ENCODE peak calls at places on chromosomes 13 and 19, in seven cellular contexts. C, B, K, W, M, Y and Q are unnamed samples.

GRCh38 chr13:67156718-67157049 is 73.5 kb downstream of the PCDH9 start:
- DNase-seq in C (no peak), B (no peak), K (no peak), W (no peak), M (no peak), Y (no peak), Q (no peak)

GRCh38 chr19:30175987-30176386 is 196.2 kb upstream of the ZNF536 start:
- DNase-seq in C (no peak), B (no peak), K (no peak), W (no peak), M (no peak), Y (no peak), Q (no peak)

GRCh38 chr13:51814825-51815650 is 11.1 kb upstream of the DHRS12 start:
- DNase-seq in C (peak), B (peak), K (peak), W (peak), M (peak), Y (no peak), Q (peak)

GRCh38 chr13:25044071-25044470 is 51.9 kb upstream of the PABPC3 start:
- DNase-seq in C (no peak), B (no peak), K (no peak), W (no peak), M (no peak), Y (no peak), Q (no peak)

GRCh38 chr19:54415208-54415900 is at the start of gene TTYH1:
- DNase-seq in C (no peak), B (peak), K (peak), W (no peak), M (peak), Y (no peak), Q (peak)

GRCh38 chr19:48896191-48896720 is 2.3 kb downstream of the TULP2 start:
- DNase-seq in C (no peak), B (no peak), K (peak), W (peak), M (no peak), Y (peak), Q (no peak)

GRCh38 chr19:9806781-9807180 is 12.1 kb downstream of the FBXL12 start:
- DNase-seq in C (no peak), B (no peak), K (no peak), W (no peak), M (no peak), Y (no peak), Q (no peak)

GRCh38 chr13:70366720-70367119 is 258.5 kb upstream of the KLHL1 start:
- DNase-seq in C (no peak), B (no peak), K (no peak), W (no peak), M (no peak), Y (no peak), Q (no peak)

GRCh38 chr13:97333983-97334382 is 100.0 kb upstream of the RAP2A start:
- DNase-seq in C (no peak), B (no peak), K (no peak), W (no peak), M (no peak), Y (no peak), Q (no peak)

GRCh38 chr13:19822673-19823072 is 39.9 kb upstream of the PSPC1 start:
- DNase-seq in C (no peak), B (no peak), K (no peak), W (no peak), M (no peak), Y (no peak), Q (no peak)

GRCh38 chr13:67146523-67147130 is 83.5 kb downstream of the PCDH9 start:
- DNase-seq in C (no peak), B (no peak), K (no peak), W (no peak), M (no peak), Y (no peak), Q (no peak)

GRCh38 chr13:106161186-106161585 is 374.3 kb downstream of the EFNB2 start:
- DNase-seq in C (no peak), B (no peak), K (no peak), W (no peak), M (no peak), Y (no peak), Q (no peak)

GRCh38 chr19:13396256-13397080 is 109.8 kb downstream of the CACNA1A start:
- DNase-seq in C (no peak), B (peak), K (no peak), W (no peak), M (peak), Y (no peak), Q (no peak)

GRCh38 chr13:112601351-112601750 is 13.4 kb upstream of the TUBGCP3 start:
- DNase-seq in C (no peak), B (no peak), K (no peak), W (no peak), M (no peak), Y (no peak), Q (no peak)

GRCh38 chr13:20160346-20161274 is at the start of gene GJA3:
- DNase-seq in C (no peak), B (no peak), K (peak), W (no peak), M (peak), Y (no peak), Q (no peak)

GRCh38 chr19:6761053-6761676 is 6.1 kb downstream of the SH2D3A start:
- DNase-seq in C (no peak), B (no peak), K (no peak), W (no peak), M (no peak), Y (no peak), Q (no peak)

GRCh38 chr13:44440046-44440608 is 66.5 kb downstream of the SERP2 start:
- DNase-seq in C (no peak), B (no peak), K (no peak), W (no peak), M (no peak), Y (no peak), Q (no peak)

GRCh38 chr13:77040076-77040475 is 13.1 kb upstream of the FBXL3 start:
- DNase-seq in C (no peak), B (no peak), K (no peak), W (no peak), M (no peak), Y (no peak), Q (no peak)

GRCh38 chr13:85019121-85019520 is 780.1 kb downstream of the SLITRK6 start:
- DNase-seq in C (no peak), B (no peak), K (no peak), W (no peak), M (no peak), Y (no peak), Q (no peak)

GRCh38 chr13:64723735-64724134 is 2506.4 kb downstream of the PCDH9 start:
- DNase-seq in C (no peak), B (no peak), K (no peak), W (no peak), M (no peak), Y (no peak), Q (no peak)

GRCh38 chr13:95530178-95530577 is 22.3 kb upstream of the CLDN10 start:
- DNase-seq in C (no peak), B (no peak), K (no peak), W (no peak), M (no peak), Y (no peak), Q (no peak)

DNA sequence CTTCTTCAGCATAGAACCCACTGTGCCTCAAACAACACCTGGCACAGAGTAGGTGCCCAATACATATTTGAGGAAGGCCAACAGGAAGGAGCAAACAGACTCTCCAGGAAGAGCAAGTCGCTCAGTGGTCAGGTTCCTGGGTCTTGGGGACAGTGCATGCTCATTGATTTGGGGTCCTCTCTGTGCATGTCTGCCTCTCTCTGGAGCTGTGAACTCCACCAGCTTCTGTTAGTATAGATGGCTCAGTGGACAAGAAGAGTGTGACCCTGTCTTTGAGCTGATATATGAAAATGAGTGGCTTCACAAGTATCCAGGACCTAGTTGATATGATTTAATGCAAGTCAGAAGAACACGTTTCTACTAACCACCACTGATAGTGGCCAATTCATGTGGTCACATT is 98.7 kb downstream of the KCTD15 start:
- DNase-seq in C (no peak), B (no peak), K (no peak), W (no peak), M (no peak), Y (no peak), Q (no peak)
- TF ChIP-seq CTCF in C (no peak), B (no peak), K (no peak), W (no peak), M (no peak), Y (no peak), Q (no peak)

GRCh38 chr13:53405616-53406015 is 377.0 kb downstream of the OLFM4 start:
- DNase-seq in C (no peak), B (peak), K (no peak), W (no peak), M (no peak), Y (no peak), Q (no peak)
- TF ChIP-seq CTCF in C (no peak), B (peak), K (no peak), W (no peak), M (no peak), Y (no peak), Q (peak)

GRCh38 chr19:46021531-46022041 is 1.3 kb downstream of the PGLYRP1 start:
- DNase-seq in C (peak), B (no peak), K (no peak), W (no peak), M (no peak), Y (no peak), Q (no peak)
- TF ChIP-seq CTCF in C (no peak), B (no peak), K (no peak), W (no peak), M (no peak), Y (no peak), Q (no peak)

GRCh38 chr13:23714672-23715071 is 144.5 kb downstream of the TNFRSF19 start:
- DNase-seq in C (no peak), B (no peak), K (no peak), W (no peak), M (no peak), Y (no peak), Q (no peak)

GRCh38 chr13:23715092-23715761 is 145.0 kb downstream of the TNFRSF19 start:
- DNase-seq in C (no peak), B (no peak), K (no peak), W (no peak), M (no peak), Y (no peak), Q (no peak)

GRCh38 chr13:23711355-23711754 is 141.1 kb downstream of the TNFRSF19 start:
- DNase-seq in C (no peak), B (no peak), K (no peak), W (no peak), M (no peak), Y (no peak), Q (no peak)

GRCh38 chr13:23718916-23719470 is 148.8 kb downstream of the TNFRSF19 start:
- DNase-seq in C (no peak), B (no peak), K (no peak), W (no peak), M (no peak), Y (no peak), Q (no peak)

GRCh38 chr13:23715762-23716235 is 145.6 kb downstream of the TNFRSF19 start:
- DNase-seq in C (peak), B (no peak), K (peak), W (no peak), M (peak), Y (peak), Q (no peak)
- TF ChIP-seq CTCF in C (no peak), B (peak), K (peak), W (no peak), M (no peak), Y (peak), Q (peak)

GRCh38 chr13:28138012-28138755 is at the start of gene PAN3:
- DNase-seq in C (peak), B (peak), K (peak), W (peak), M (peak), Y (peak), Q (peak)
- TF ChIP-seq CTCF in C (no peak), B (peak), K (peak), W (no peak), M (no peak), Y (peak), Q (no peak)

GRCh38 chr13:108728370-108728769 is 99.0 kb downstream of the MYO16 start:
- DNase-seq in C (no peak), B (no peak), K (no peak), W (no peak), M (peak), Y (no peak), Q (no peak)
- TF ChIP-seq CTCF in C (no peak), B (peak), K (no peak), W (no peak), M (no peak), Y (no peak), Q (no peak)

DNA sequence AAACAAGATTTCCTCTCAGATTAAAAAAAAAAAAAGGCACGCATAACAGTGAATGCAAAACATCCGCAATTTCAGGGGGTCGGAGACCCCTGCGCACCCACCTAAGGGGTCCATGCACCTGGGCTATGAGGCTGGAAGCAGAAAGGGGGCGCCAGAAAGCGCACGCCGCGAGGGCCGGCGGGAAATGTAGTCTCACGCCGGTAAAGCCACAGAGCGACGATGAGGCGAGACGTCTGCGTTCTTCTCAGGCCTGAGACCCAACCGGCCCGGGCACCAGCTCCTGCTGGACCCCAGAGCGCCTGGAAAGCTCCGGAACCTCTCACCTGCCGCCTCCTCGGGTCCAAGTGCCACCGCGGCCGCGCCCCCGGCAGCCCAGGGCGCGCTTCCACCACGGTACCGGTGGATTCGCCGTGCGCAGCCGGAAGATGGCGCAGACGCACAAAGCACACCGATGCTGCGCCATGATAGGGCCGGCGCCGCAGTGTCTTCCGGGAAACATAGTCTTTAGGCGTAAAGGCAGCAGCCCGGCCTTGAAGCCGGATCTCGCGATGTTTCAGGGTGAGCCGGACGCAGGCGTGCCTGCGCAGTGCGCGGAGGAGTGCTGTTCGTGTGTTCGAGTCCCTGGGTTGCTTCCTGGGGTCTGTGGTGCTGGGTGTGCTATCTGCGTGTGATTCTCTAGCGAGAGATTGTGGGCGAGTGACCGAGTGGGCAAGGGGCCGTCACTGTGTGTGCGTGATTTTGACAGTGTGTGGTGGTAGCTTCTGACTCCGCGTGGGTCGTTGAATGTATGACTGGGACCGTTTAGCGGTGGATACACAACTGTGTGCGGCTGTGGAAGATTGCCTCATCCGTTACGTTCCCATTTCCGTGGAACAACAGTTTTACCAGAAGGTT is at the start of gene ZNF582:
- DNase-seq in C (peak), B (peak), K (peak), W (peak), M (peak), Y (peak), Q (peak)
- TF ChIP-seq CTCF in C (no peak), B (peak), K (peak), W (peak), M (peak), Y (peak), Q (peak)

DNA sequence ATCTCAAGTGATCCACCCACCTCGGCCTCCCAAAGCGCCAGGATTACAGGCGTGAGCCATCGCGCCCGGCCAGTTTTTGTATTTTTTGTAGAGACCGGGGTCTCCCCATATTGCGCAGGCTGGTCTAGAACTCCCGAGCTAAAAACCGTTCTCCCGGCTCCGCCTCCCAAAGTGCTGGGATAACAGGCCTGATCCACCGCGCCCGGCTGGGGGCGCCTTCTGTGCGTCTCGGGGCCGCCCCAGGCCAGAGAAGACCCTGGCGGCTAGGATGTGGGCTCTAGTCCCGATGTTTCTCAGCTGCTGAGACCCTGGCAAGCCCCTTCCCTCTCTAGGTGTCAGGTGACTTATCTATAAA is 3.6 kb downstream of the ARHGAP45 start:
- DNase-seq in C (no peak), B (no peak), K (no peak), W (no peak), M (no peak), Y (no peak), Q (no peak)
- TF ChIP-seq CTCF in C (no peak), B (no peak), K (no peak), W (no peak), M (no peak), Y (no peak), Q (no peak)